ENCODE peak calls at places on chromosomes 11 and 22, in nine cellular contexts. One of them, this sample, is unnamed.

GRCh38 chr11:66727282-66727882 is 1.6 kb downstream of the SPTBN2 start:
- DNase-seq in amygdala: no peak
- DNase-seq in activated CD8-positive, alpha-beta T cell treated with anti-CD3 and anti-CD28 coated beads for 36 hours: peak; percentile 41
- DNase-seq in MV-4-11: no peak
- DNase-seq in stimulated activated CD8-positive, alpha-beta memory T cell treated with anti-CD3 and anti-CD28 coated beads, Interleukin-2, amount 100 ng/mL, for 48 hours: no peak
- DNase-seq in kidney: peak; percentile 78
- DNase-seq in AG08395: peak; percentile 11
- DNase-seq in neural progenitor cell: peak; percentile 65
- DNase-seq in NCI-H460: no peak
- DNase-seq in this sample: no peak

GRCh38 chr11:68954970-68955958 is 25.5 kb downstream of the MRGPRD start:
- DNase-seq in amygdala: no peak
- DNase-seq in activated CD8-positive, alpha-beta T cell treated with anti-CD3 and anti-CD28 coated beads for 36 hours: no peak
- DNase-seq in MV-4-11: no peak
- DNase-seq in stimulated activated CD8-positive, alpha-beta memory T cell treated with anti-CD3 and anti-CD28 coated beads, Interleukin-2, amount 100 ng/mL, for 48 hours: no peak
- DNase-seq in kidney: no peak
- DNase-seq in AG08395: no peak
- DNase-seq in neural progenitor cell: no peak
- DNase-seq in NCI-H460: no peak
- DNase-seq in this sample: no peak

GRCh38 chr11:98453378-98453777 is 567.4 kb upstream of the CNTN5 start:
- DNase-seq in amygdala: no peak
- DNase-seq in activated CD8-positive, alpha-beta T cell treated with anti-CD3 and anti-CD28 coated beads for 36 hours: no peak
- DNase-seq in MV-4-11: no peak
- DNase-seq in stimulated activated CD8-positive, alpha-beta memory T cell treated with anti-CD3 and anti-CD28 coated beads, Interleukin-2, amount 100 ng/mL, for 48 hours: no peak
- DNase-seq in kidney: no peak
- DNase-seq in AG08395: no peak
- DNase-seq in neural progenitor cell: no peak
- DNase-seq in NCI-H460: no peak
- DNase-seq in this sample: no peak

GRCh38 chr11:134657631-134658030 is 245.6 kb upstream of the B3GAT1 start:
- DNase-seq in amygdala: no peak
- DNase-seq in activated CD8-positive, alpha-beta T cell treated with anti-CD3 and anti-CD28 coated beads for 36 hours: no peak
- DNase-seq in MV-4-11: no peak
- DNase-seq in stimulated activated CD8-positive, alpha-beta memory T cell treated with anti-CD3 and anti-CD28 coated beads, Interleukin-2, amount 100 ng/mL, for 48 hours: no peak
- DNase-seq in kidney: peak; percentile 29
- DNase-seq in AG08395: no peak
- DNase-seq in neural progenitor cell: no peak
- DNase-seq in NCI-H460: no peak
- DNase-seq in this sample: no peak

GRCh38 chr11:17846852-17847453 is 112.4 kb downstream of the KCNC1 start:
- DNase-seq in amygdala: peak; percentile 6
- DNase-seq in activated CD8-positive, alpha-beta T cell treated with anti-CD3 and anti-CD28 coated beads for 36 hours: no peak
- DNase-seq in MV-4-11: no peak
- DNase-seq in stimulated activated CD8-positive, alpha-beta memory T cell treated with anti-CD3 and anti-CD28 coated beads, Interleukin-2, amount 100 ng/mL, for 48 hours: no peak
- DNase-seq in kidney: no peak
- DNase-seq in AG08395: peak; percentile 25
- DNase-seq in neural progenitor cell: peak; percentile 29
- DNase-seq in NCI-H460: no peak
- DNase-seq in this sample: no peak

GRCh38 chr11:96337541-96338530 is 5.2 kb downstream of the MAML2 start:
- DNase-seq in amygdala: peak; percentile 12
- DNase-seq in activated CD8-positive, alpha-beta T cell treated with anti-CD3 and anti-CD28 coated beads for 36 hours: peak; percentile 80
- DNase-seq in MV-4-11: peak; percentile 68
- DNase-seq in stimulated activated CD8-positive, alpha-beta memory T cell treated with anti-CD3 and anti-CD28 coated beads, Interleukin-2, amount 100 ng/mL, for 48 hours: no peak
- DNase-seq in kidney: no peak
- DNase-seq in AG08395: no peak
- DNase-seq in neural progenitor cell: no peak
- DNase-seq in NCI-H460: no peak
- DNase-seq in this sample: no peak

GRCh38 chr11:15095736-15096228 is 18.9 kb upstream of the INSC start:
- DNase-seq in amygdala: no peak
- DNase-seq in activated CD8-positive, alpha-beta T cell treated with anti-CD3 and anti-CD28 coated beads for 36 hours: no peak
- DNase-seq in MV-4-11: no peak
- DNase-seq in stimulated activated CD8-positive, alpha-beta memory T cell treated with anti-CD3 and anti-CD28 coated beads, Interleukin-2, amount 100 ng/mL, for 48 hours: no peak
- DNase-seq in kidney: no peak
- DNase-seq in AG08395: no peak
- DNase-seq in neural progenitor cell: no peak
- DNase-seq in NCI-H460: no peak
- DNase-seq in this sample: no peak

GRCh38 chr11:113182288-113182687 is 132.1 kb upstream of the TTC12 start:
- DNase-seq in amygdala: no peak
- DNase-seq in activated CD8-positive, alpha-beta T cell treated with anti-CD3 and anti-CD28 coated beads for 36 hours: no peak
- DNase-seq in MV-4-11: no peak
- DNase-seq in stimulated activated CD8-positive, alpha-beta memory T cell treated with anti-CD3 and anti-CD28 coated beads, Interleukin-2, amount 100 ng/mL, for 48 hours: no peak
- DNase-seq in kidney: no peak
- DNase-seq in AG08395: no peak
- DNase-seq in neural progenitor cell: no peak
- DNase-seq in NCI-H460: no peak
- DNase-seq in this sample: no peak

GRCh38 chr22:38798496-38798895 is 4.6 kb upstream of the DNAL4 start:
- DNase-seq in amygdala: no peak
- DNase-seq in activated CD8-positive, alpha-beta T cell treated with anti-CD3 and anti-CD28 coated beads for 36 hours: no peak
- DNase-seq in MV-4-11: no peak
- DNase-seq in stimulated activated CD8-positive, alpha-beta memory T cell treated with anti-CD3 and anti-CD28 coated beads, Interleukin-2, amount 100 ng/mL, for 48 hours: no peak
- DNase-seq in kidney: no peak
- DNase-seq in AG08395: no peak
- DNase-seq in neural progenitor cell: no peak
- DNase-seq in NCI-H460: no peak
- DNase-seq in this sample: no peak

GRCh38 chr11:11842426-11843008 is 745 bp downstream of the USP47 start:
- DNase-seq in amygdala: peak; percentile 55
- DNase-seq in activated CD8-positive, alpha-beta T cell treated with anti-CD3 and anti-CD28 coated beads for 36 hours: peak; percentile 77
- DNase-seq in MV-4-11: peak; percentile 83
- DNase-seq in stimulated activated CD8-positive, alpha-beta memory T cell treated with anti-CD3 and anti-CD28 coated beads, Interleukin-2, amount 100 ng/mL, for 48 hours: peak; percentile 33
- DNase-seq in kidney: no peak
- DNase-seq in AG08395: peak; percentile 61
- DNase-seq in neural progenitor cell: peak; percentile 73
- DNase-seq in NCI-H460: peak; percentile 64
- DNase-seq in this sample: peak; percentile 15

GRCh38 chr22:17230239-17230638 is 11.0 kb upstream of the ADA2 start:
- DNase-seq in amygdala: no peak
- DNase-seq in activated CD8-positive, alpha-beta T cell treated with anti-CD3 and anti-CD28 coated beads for 36 hours: no peak
- DNase-seq in MV-4-11: peak; percentile 72
- DNase-seq in stimulated activated CD8-positive, alpha-beta memory T cell treated with anti-CD3 and anti-CD28 coated beads, Interleukin-2, amount 100 ng/mL, for 48 hours: no peak
- DNase-seq in kidney: peak; percentile 24
- DNase-seq in AG08395: no peak
- DNase-seq in neural progenitor cell: no peak
- DNase-seq in NCI-H460: no peak
- DNase-seq in this sample: no peak

GRCh38 chr11:1949302-1949701 is 2.2 kb downstream of the MRPL23 start:
- DNase-seq in amygdala: no peak
- DNase-seq in activated CD8-positive, alpha-beta T cell treated with anti-CD3 and anti-CD28 coated beads for 36 hours: no peak
- DNase-seq in MV-4-11: no peak
- DNase-seq in stimulated activated CD8-positive, alpha-beta memory T cell treated with anti-CD3 and anti-CD28 coated beads, Interleukin-2, amount 100 ng/mL, for 48 hours: no peak
- DNase-seq in kidney: no peak
- DNase-seq in AG08395: no peak
- DNase-seq in neural progenitor cell: no peak
- DNase-seq in NCI-H460: no peak
- DNase-seq in this sample: no peak

GRCh38 chr11:129412501-129412900 is 36.9 kb downstream of the BARX2 start:
- DNase-seq in amygdala: no peak
- DNase-seq in activated CD8-positive, alpha-beta T cell treated with anti-CD3 and anti-CD28 coated beads for 36 hours: no peak
- DNase-seq in MV-4-11: no peak
- DNase-seq in stimulated activated CD8-positive, alpha-beta memory T cell treated with anti-CD3 and anti-CD28 coated beads, Interleukin-2, amount 100 ng/mL, for 48 hours: no peak
- DNase-seq in kidney: no peak
- DNase-seq in AG08395: no peak
- DNase-seq in neural progenitor cell: no peak
- DNase-seq in NCI-H460: no peak
- DNase-seq in this sample: no peak

GRCh38 chr11:117481036-117481435 is 153.4 kb downstream of the CEP164 start:
- DNase-seq in amygdala: no peak
- DNase-seq in activated CD8-positive, alpha-beta T cell treated with anti-CD3 and anti-CD28 coated beads for 36 hours: no peak
- DNase-seq in MV-4-11: no peak
- DNase-seq in stimulated activated CD8-positive, alpha-beta memory T cell treated with anti-CD3 and anti-CD28 coated beads, Interleukin-2, amount 100 ng/mL, for 48 hours: no peak
- DNase-seq in kidney: no peak
- DNase-seq in AG08395: no peak
- DNase-seq in neural progenitor cell: no peak
- DNase-seq in NCI-H460: no peak
- DNase-seq in this sample: no peak

GRCh38 chr11:86197448-86197847 is 47.1 kb upstream of the EED start:
- DNase-seq in amygdala: no peak
- DNase-seq in activated CD8-positive, alpha-beta T cell treated with anti-CD3 and anti-CD28 coated beads for 36 hours: no peak
- DNase-seq in MV-4-11: peak; percentile 46
- DNase-seq in stimulated activated CD8-positive, alpha-beta memory T cell treated with anti-CD3 and anti-CD28 coated beads, Interleukin-2, amount 100 ng/mL, for 48 hours: no peak
- DNase-seq in kidney: no peak
- DNase-seq in AG08395: no peak
- DNase-seq in neural progenitor cell: no peak
- DNase-seq in NCI-H460: no peak
- DNase-seq in this sample: no peak

GRCh38 chr11:110431212-110432073 is 1.7 kb downstream of the FDX1 start:
- DNase-seq in amygdala: no peak
- DNase-seq in activated CD8-positive, alpha-beta T cell treated with anti-CD3 and anti-CD28 coated beads for 36 hours: no peak
- DNase-seq in MV-4-11: no peak
- DNase-seq in stimulated activated CD8-positive, alpha-beta memory T cell treated with anti-CD3 and anti-CD28 coated beads, Interleukin-2, amount 100 ng/mL, for 48 hours: no peak
- DNase-seq in kidney: no peak
- DNase-seq in AG08395: peak; percentile 3
- DNase-seq in neural progenitor cell: peak; percentile 2
- DNase-seq in NCI-H460: no peak
- DNase-seq in this sample: no peak

GRCh38 chr11:116224154-116224888 is 548.5 kb downstream of the BUD13 start:
- DNase-seq in amygdala: peak; percentile 57
- DNase-seq in activated CD8-positive, alpha-beta T cell treated with anti-CD3 and anti-CD28 coated beads for 36 hours: peak; percentile 66
- DNase-seq in MV-4-11: peak; percentile 5
- DNase-seq in stimulated activated CD8-positive, alpha-beta memory T cell treated with anti-CD3 and anti-CD28 coated beads, Interleukin-2, amount 100 ng/mL, for 48 hours: peak; percentile 32
- DNase-seq in kidney: no peak
- DNase-seq in AG08395: peak; percentile 49
- DNase-seq in neural progenitor cell: peak; percentile 63
- DNase-seq in NCI-H460: peak; percentile 6
- DNase-seq in this sample: peak; percentile 9

GRCh38 chr22:29633514-29634312 is 30.3 kb downstream of the NF2 start:
- DNase-seq in amygdala: no peak
- DNase-seq in activated CD8-positive, alpha-beta T cell treated with anti-CD3 and anti-CD28 coated beads for 36 hours: no peak
- DNase-seq in MV-4-11: no peak
- DNase-seq in stimulated activated CD8-positive, alpha-beta memory T cell treated with anti-CD3 and anti-CD28 coated beads, Interleukin-2, amount 100 ng/mL, for 48 hours: no peak
- DNase-seq in kidney: no peak
- DNase-seq in AG08395: no peak
- DNase-seq in neural progenitor cell: no peak
- DNase-seq in NCI-H460: no peak
- DNase-seq in this sample: no peak

GRCh38 chr11:117303101-117303500 is 12.0 kb downstream of the BACE1-AS start:
- DNase-seq in amygdala: no peak
- DNase-seq in activated CD8-positive, alpha-beta T cell treated with anti-CD3 and anti-CD28 coated beads for 36 hours: no peak
- DNase-seq in MV-4-11: no peak
- DNase-seq in stimulated activated CD8-positive, alpha-beta memory T cell treated with anti-CD3 and anti-CD28 coated beads, Interleukin-2, amount 100 ng/mL, for 48 hours: no peak
- DNase-seq in kidney: no peak
- DNase-seq in AG08395: no peak
- DNase-seq in neural progenitor cell: no peak
- DNase-seq in NCI-H460: no peak
- DNase-seq in this sample: no peak

GRCh38 chr11:47148903-47149535 is 27.7 kb downstream of the ARFGAP2 start:
- DNase-seq in amygdala: peak; percentile 34
- DNase-seq in activated CD8-positive, alpha-beta T cell treated with anti-CD3 and anti-CD28 coated beads for 36 hours: no peak
- DNase-seq in MV-4-11: no peak
- DNase-seq in stimulated activated CD8-positive, alpha-beta memory T cell treated with anti-CD3 and anti-CD28 coated beads, Interleukin-2, amount 100 ng/mL, for 48 hours: no peak
- DNase-seq in kidney: peak; percentile 50
- DNase-seq in AG08395: peak; percentile 53
- DNase-seq in neural progenitor cell: no peak
- DNase-seq in NCI-H460: no peak
- DNase-seq in this sample: no peak

GRCh38 chr22:27866136-27867091 is 52.6 kb downstream of the PITPNB start:
- DNase-seq in amygdala: no peak
- DNase-seq in activated CD8-positive, alpha-beta T cell treated with anti-CD3 and anti-CD28 coated beads for 36 hours: no peak
- DNase-seq in MV-4-11: peak; percentile 26
- DNase-seq in stimulated activated CD8-positive, alpha-beta memory T cell treated with anti-CD3 and anti-CD28 coated beads, Interleukin-2, amount 100 ng/mL, for 48 hours: no peak
- DNase-seq in kidney: no peak
- DNase-seq in AG08395: peak; percentile 63
- DNase-seq in neural progenitor cell: no peak
- DNase-seq in NCI-H460: peak; percentile 36
- DNase-seq in this sample: no peak

GRCh38 chr11:119471329-119471728 is 48.4 kb upstream of the THY1 start:
- DNase-seq in amygdala: no peak
- DNase-seq in activated CD8-positive, alpha-beta T cell treated with anti-CD3 and anti-CD28 coated beads for 36 hours: no peak
- DNase-seq in MV-4-11: no peak
- DNase-seq in stimulated activated CD8-positive, alpha-beta memory T cell treated with anti-CD3 and anti-CD28 coated beads, Interleukin-2, amount 100 ng/mL, for 48 hours: no peak
- DNase-seq in kidney: no peak
- DNase-seq in AG08395: no peak
- DNase-seq in neural progenitor cell: no peak
- DNase-seq in NCI-H460: no peak
- DNase-seq in this sample: no peak

GRCh38 chr11:78420255-78420764 is 2.7 kb upstream of the GAB2 start:
- DNase-seq in amygdala: peak; percentile 85
- DNase-seq in activated CD8-positive, alpha-beta T cell treated with anti-CD3 and anti-CD28 coated beads for 36 hours: peak; percentile 76
- DNase-seq in MV-4-11: peak; percentile 54
- DNase-seq in stimulated activated CD8-positive, alpha-beta memory T cell treated with anti-CD3 and anti-CD28 coated beads, Interleukin-2, amount 100 ng/mL, for 48 hours: peak; percentile 43
- DNase-seq in kidney: peak; percentile 81
- DNase-seq in AG08395: peak; percentile 60
- DNase-seq in neural progenitor cell: peak; percentile 79
- DNase-seq in NCI-H460: no peak
- DNase-seq in this sample: no peak

GRCh38 chr22:40443675-40444482 is 73.5 kb downstream of the SGSM3 start:
- DNase-seq in amygdala: no peak
- DNase-seq in activated CD8-positive, alpha-beta T cell treated with anti-CD3 and anti-CD28 coated beads for 36 hours: no peak
- DNase-seq in MV-4-11: no peak
- DNase-seq in stimulated activated CD8-positive, alpha-beta memory T cell treated with anti-CD3 and anti-CD28 coated beads, Interleukin-2, amount 100 ng/mL, for 48 hours: no peak
- DNase-seq in kidney: no peak
- DNase-seq in AG08395: no peak
- DNase-seq in neural progenitor cell: no peak
- DNase-seq in NCI-H460: no peak
- DNase-seq in this sample: no peak

GRCh38 chr11:11998091-11998781 is 10.2 kb downstream of the DKK3 start:
- DNase-seq in amygdala: no peak
- DNase-seq in activated CD8-positive, alpha-beta T cell treated with anti-CD3 and anti-CD28 coated beads for 36 hours: no peak
- DNase-seq in MV-4-11: peak; percentile 25
- DNase-seq in stimulated activated CD8-positive, alpha-beta memory T cell treated with anti-CD3 and anti-CD28 coated beads, Interleukin-2, amount 100 ng/mL, for 48 hours: no peak
- DNase-seq in kidney: no peak
- DNase-seq in AG08395: peak; percentile 94
- DNase-seq in neural progenitor cell: no peak
- DNase-seq in NCI-H460: no peak
- DNase-seq in this sample: no peak

GRCh38 chr22:19431641-19432091 is at the start of gene HIRA:
- DNase-seq in amygdala: peak; percentile 87
- DNase-seq in activated CD8-positive, alpha-beta T cell treated with anti-CD3 and anti-CD28 coated beads for 36 hours: peak; percentile 78
- DNase-seq in MV-4-11: peak; percentile 51
- DNase-seq in stimulated activated CD8-positive, alpha-beta memory T cell treated with anti-CD3 and anti-CD28 coated beads, Interleukin-2, amount 100 ng/mL, for 48 hours: peak; percentile 76
- DNase-seq in kidney: peak; percentile 94
- DNase-seq in AG08395: peak; percentile 79
- DNase-seq in neural progenitor cell: peak; percentile 88
- DNase-seq in NCI-H460: peak; percentile 45
- DNase-seq in this sample: peak; percentile 69

GRCh38 chr11:45215098-45215497 is 68.7 kb downstream of the PRDM11 start:
- DNase-seq in amygdala: no peak
- DNase-seq in activated CD8-positive, alpha-beta T cell treated with anti-CD3 and anti-CD28 coated beads for 36 hours: no peak
- DNase-seq in MV-4-11: no peak
- DNase-seq in stimulated activated CD8-positive, alpha-beta memory T cell treated with anti-CD3 and anti-CD28 coated beads, Interleukin-2, amount 100 ng/mL, for 48 hours: no peak
- DNase-seq in kidney: no peak
- DNase-seq in AG08395: no peak
- DNase-seq in neural progenitor cell: no peak
- DNase-seq in NCI-H460: no peak
- DNase-seq in this sample: no peak

GRCh38 chr11:24312464-24313238 is 184.2 kb upstream of the LUZP2 start:
- DNase-seq in amygdala: no peak
- DNase-seq in activated CD8-positive, alpha-beta T cell treated with anti-CD3 and anti-CD28 coated beads for 36 hours: no peak
- DNase-seq in MV-4-11: no peak
- DNase-seq in stimulated activated CD8-positive, alpha-beta memory T cell treated with anti-CD3 and anti-CD28 coated beads, Interleukin-2, amount 100 ng/mL, for 48 hours: no peak
- DNase-seq in kidney: no peak
- DNase-seq in AG08395: no peak
- DNase-seq in neural progenitor cell: no peak
- DNase-seq in NCI-H460: no peak
- DNase-seq in this sample: no peak

GRCh38 chr11:132962026-132962425 is 570.3 kb downstream of the OPCML start:
- DNase-seq in amygdala: peak; percentile 63
- DNase-seq in activated CD8-positive, alpha-beta T cell treated with anti-CD3 and anti-CD28 coated beads for 36 hours: no peak
- DNase-seq in MV-4-11: no peak
- DNase-seq in stimulated activated CD8-positive, alpha-beta memory T cell treated with anti-CD3 and anti-CD28 coated beads, Interleukin-2, amount 100 ng/mL, for 48 hours: no peak
- DNase-seq in kidney: no peak
- DNase-seq in AG08395: peak; percentile 96
- DNase-seq in neural progenitor cell: no peak
- DNase-seq in NCI-H460: no peak
- DNase-seq in this sample: no peak

GRCh38 chr11:71566081-71566620 is 788 bp downstream of the KRTAP5-10 start:
- DNase-seq in amygdala: no peak
- DNase-seq in activated CD8-positive, alpha-beta T cell treated with anti-CD3 and anti-CD28 coated beads for 36 hours: no peak
- DNase-seq in MV-4-11: no peak
- DNase-seq in stimulated activated CD8-positive, alpha-beta memory T cell treated with anti-CD3 and anti-CD28 coated beads, Interleukin-2, amount 100 ng/mL, for 48 hours: no peak
- DNase-seq in kidney: peak; percentile 79
- DNase-seq in AG08395: no peak
- DNase-seq in neural progenitor cell: no peak
- DNase-seq in NCI-H460: no peak
- DNase-seq in this sample: no peak

GRCh38 chr22:32144875-32145274 is 14.2 kb downstream of the C22orf42 start:
- DNase-seq in amygdala: no peak
- DNase-seq in activated CD8-positive, alpha-beta T cell treated with anti-CD3 and anti-CD28 coated beads for 36 hours: no peak
- DNase-seq in MV-4-11: peak; percentile 98
- DNase-seq in stimulated activated CD8-positive, alpha-beta memory T cell treated with anti-CD3 and anti-CD28 coated beads, Interleukin-2, amount 100 ng/mL, for 48 hours: no peak
- DNase-seq in kidney: no peak
- DNase-seq in AG08395: no peak
- DNase-seq in neural progenitor cell: no peak
- DNase-seq in NCI-H460: no peak
- DNase-seq in this sample: no peak